ENCODE peak calls at places on chromosomes 7 and 10, in four cellular contexts. One of them, this sample, is unnamed.

GRCh38 chr10:35460852-35461460 is 124.6 kb downstream of the CCNY start:
- DNase-seq in HL-60: no peak
- DNase-seq in K562: no peak
- DNase-seq in GM12878: no peak
- DNase-seq in this sample: no peak

GRCh38 chr7:98722402-98722801 is 105.3 kb downstream of the NPTX2 start:
- DNase-seq in K562: no peak
- DNase-seq in HL-60: no peak
- DNase-seq in GM12878: no peak
- DNase-seq in this sample: no peak

GRCh38 chr7:80410081-80410480 is 101.8 kb downstream of the GNAT3 start:
- DNase-seq in HL-60: no peak
- DNase-seq in GM12878: no peak
- DNase-seq in K562: no peak
- DNase-seq in this sample: no peak

GRCh38 chr10:13987472-13987871 is 343.3 kb downstream of the FRMD4A start:
- DNase-seq in K562: no peak
- DNase-seq in GM12878: peak
- DNase-seq in HL-60: no peak
- DNase-seq in this sample: no peak

GRCh38 chr7:7498881-7499280 is 36.8 kb downstream of the COL28A1 start:
- DNase-seq in HL-60: no peak
- DNase-seq in K562: no peak
- DNase-seq in GM12878: no peak
- DNase-seq in this sample: no peak

GRCh38 chr10:67259319-67259929 is 333.6 kb downstream of the LRRTM3 start:
- DNase-seq in GM12878: no peak
- DNase-seq in HL-60: no peak
- DNase-seq in K562: no peak
- DNase-seq in this sample: no peak

GRCh38 chr7:80895056-80895455 is 23.8 kb downstream of the SEMA3C start:
- DNase-seq in HL-60: no peak
- DNase-seq in K562: no peak
- DNase-seq in GM12878: no peak
- DNase-seq in this sample: no peak

GRCh38 chr10:125028291-125028867 is 86.5 kb downstream of the ZRANB1 start:
- DNase-seq in HL-60: no peak
- DNase-seq in K562: no peak
- DNase-seq in GM12878: no peak
- DNase-seq in this sample: no peak

GRCh38 chr7:72430531-72430930 is 18.4 kb upstream of the CALN1 start:
- DNase-seq in K562: no peak
- DNase-seq in GM12878: no peak
- DNase-seq in HL-60: no peak
- DNase-seq in this sample: no peak

GRCh38 chr7:27110977-27111752 is 8.7 kb upstream of the HOXA2 start:
- DNase-seq in K562: no peak
- DNase-seq in GM12878: no peak
- DNase-seq in HL-60: no peak
- DNase-seq in this sample: no peak

GRCh38 chr7:27459021-27459728 is 203.5 kb downstream of the HIBADH start:
- DNase-seq in GM12878: no peak
- DNase-seq in HL-60: no peak
- DNase-seq in K562: no peak
- DNase-seq in this sample: no peak

DNA sequence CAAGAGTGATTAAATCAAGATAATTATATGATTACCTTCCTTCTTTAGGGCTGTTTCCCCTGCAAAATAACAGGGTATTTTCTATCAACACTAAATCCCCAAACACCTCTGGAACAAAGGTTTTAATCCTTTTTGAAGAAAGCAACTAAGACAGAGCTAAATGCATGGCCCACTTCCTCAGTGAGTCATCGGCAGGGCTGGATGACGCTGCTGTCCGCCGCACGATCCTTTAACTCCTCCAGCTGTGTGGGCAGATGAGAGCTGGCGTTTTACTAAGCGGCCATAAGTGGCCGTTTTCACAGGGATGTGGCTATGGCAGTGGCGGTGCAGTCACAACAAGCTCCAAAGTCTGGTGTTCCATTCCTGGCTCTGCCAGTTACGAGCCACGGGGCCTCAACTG is 76.0 kb upstream of the C1QL3 start:
- DNase-seq in HL-60: no peak
- DNase-seq in K562: peak
- DNase-seq in GM12878: no peak
- DNase-seq in this sample: no peak
- TF ChIP-seq SPI1 in HL-60: no peak
- TF ChIP-seq SPI1 in K562: peak
- TF ChIP-seq SPI1 in GM12878: no peak
- TF ChIP-seq SPI1 in this sample: no peak

DNA sequence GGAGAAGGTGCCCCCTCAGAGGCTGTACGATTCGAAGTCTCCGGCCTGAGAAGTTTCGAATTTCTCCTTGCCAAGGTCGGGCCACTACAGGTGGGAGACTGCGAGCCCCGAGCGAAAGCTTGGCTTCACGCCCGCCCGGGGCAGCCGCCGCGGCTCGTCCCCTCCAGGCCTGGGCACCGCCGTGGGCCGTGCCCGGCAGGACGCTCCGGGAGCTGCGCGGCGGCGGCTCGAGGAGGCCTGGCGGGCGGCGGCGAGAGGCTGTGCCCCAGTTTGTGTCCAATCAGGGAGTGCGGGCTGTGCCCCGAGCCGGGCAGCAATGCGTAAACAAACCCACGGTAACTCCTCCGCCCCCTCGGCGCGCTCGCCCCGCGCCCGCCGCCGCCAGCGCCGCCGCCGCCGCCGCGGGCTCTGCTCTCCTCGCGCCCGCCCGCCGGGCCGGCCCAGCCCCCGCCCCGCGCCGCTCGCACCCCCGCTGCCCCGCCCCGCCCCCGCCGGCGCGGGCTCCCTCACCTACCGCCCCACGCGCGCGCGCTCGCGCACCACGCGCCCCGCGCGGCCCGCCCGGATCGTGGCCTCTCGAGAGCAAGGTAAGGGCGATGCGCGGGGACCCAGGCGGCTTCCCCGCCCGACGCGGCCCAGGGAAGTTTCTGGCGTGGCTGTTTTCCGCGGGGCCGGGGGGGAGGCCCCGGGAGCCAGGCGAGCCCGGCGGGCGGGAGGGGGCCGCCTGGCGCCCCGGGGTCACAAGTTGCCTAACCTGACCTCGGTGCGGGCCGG is 57.8 kb upstream of the PCGF5 start:
- DNase-seq in K562: peak
- DNase-seq in GM12878: no peak
- DNase-seq in HL-60: no peak
- DNase-seq in this sample: peak
- TF ChIP-seq SPI1 in K562: no peak
- TF ChIP-seq SPI1 in GM12878: no peak
- TF ChIP-seq SPI1 in HL-60: no peak
- TF ChIP-seq SPI1 in this sample: no peak

GRCh38 chr7:82755705-82756551 is 312.4 kb upstream of the CACNA2D1 start:
- DNase-seq in K562: no peak
- DNase-seq in GM12878: no peak
- DNase-seq in HL-60: no peak
- DNase-seq in this sample: no peak
- TF ChIP-seq SPI1 in K562: no peak
- TF ChIP-seq SPI1 in GM12878: no peak
- TF ChIP-seq SPI1 in HL-60: no peak
- TF ChIP-seq SPI1 in this sample: no peak

GRCh38 chr7:112081778-112082177 is 124.4 kb downstream of the DOCK4 start:
- DNase-seq in GM12878: no peak
- DNase-seq in K562: no peak
- DNase-seq in HL-60: peak
- DNase-seq in this sample: no peak

GRCh38 chr7:112079122-112079521 is 127.1 kb downstream of the DOCK4 start:
- DNase-seq in K562: no peak
- DNase-seq in HL-60: no peak
- DNase-seq in GM12878: no peak
- DNase-seq in this sample: no peak

GRCh38 chr7:112079671-112080070 is 126.5 kb downstream of the DOCK4 start:
- DNase-seq in K562: no peak
- DNase-seq in GM12878: no peak
- DNase-seq in HL-60: no peak
- DNase-seq in this sample: no peak

GRCh38 chr7:112080441-112080840 is 125.8 kb downstream of the DOCK4 start:
- DNase-seq in HL-60: peak
- DNase-seq in K562: no peak
- DNase-seq in GM12878: peak
- DNase-seq in this sample: no peak

GRCh38 chr7:112080974-112081373 is 125.2 kb downstream of the DOCK4 start:
- DNase-seq in GM12878: peak
- DNase-seq in HL-60: peak
- DNase-seq in K562: no peak
- DNase-seq in this sample: no peak
- TF ChIP-seq SPI1 in GM12878: peak
- TF ChIP-seq SPI1 in HL-60: peak
- TF ChIP-seq SPI1 in K562: no peak
- TF ChIP-seq SPI1 in this sample: peak

GRCh38 chr7:106139253-106140251 is 27.4 kb upstream of the SYPL1 start:
- DNase-seq in GM12878: no peak
- DNase-seq in HL-60: no peak
- DNase-seq in K562: no peak
- DNase-seq in this sample: no peak
- TF ChIP-seq SPI1 in GM12878: no peak
- TF ChIP-seq SPI1 in HL-60: no peak
- TF ChIP-seq SPI1 in K562: no peak
- TF ChIP-seq SPI1 in this sample: no peak

GRCh38 chr7:103121641-103122040 is 27.3 kb downstream of the NAPEPLD start:
- DNase-seq in GM12878: no peak
- DNase-seq in HL-60: no peak
- DNase-seq in K562: peak
- DNase-seq in this sample: no peak
- TF ChIP-seq SPI1 in GM12878: no peak
- TF ChIP-seq SPI1 in HL-60: no peak
- TF ChIP-seq SPI1 in K562: no peak
- TF ChIP-seq SPI1 in this sample: no peak

This sample was measured in GM12891.